ENCODE peak calls at places on chromosomes 1 and 21, in five cellular contexts. One of them, this sample, is unnamed.

GRCh38 chr1:210568631-210569030 is 239.9 kb downstream of the HHAT start:
- DNase-seq in posterior cingulate gyrus: no peak
- DNase-seq in ELR: no peak
- DNase-seq in stimulated activated CD8-positive, alpha-beta memory T cell treated with anti-CD3 and anti-CD28 coated beads, Interleukin-15, amount 100 ng/mL, for 4 hours: no peak
- DNase-seq in GM12892: no peak
- DNase-seq in this sample: no peak

GRCh38 chr1:19435181-19435580 is 50.2 kb downstream of the CAPZB start:
- DNase-seq in posterior cingulate gyrus: no peak
- DNase-seq in ELR: no peak
- DNase-seq in stimulated activated CD8-positive, alpha-beta memory T cell treated with anti-CD3 and anti-CD28 coated beads, Interleukin-15, amount 100 ng/mL, for 4 hours: no peak
- DNase-seq in GM12892: no peak
- DNase-seq in this sample: no peak

GRCh38 chr21:46181436-46181835 is 2.8 kb downstream of the SPATC1L start:
- DNase-seq in stimulated activated CD8-positive, alpha-beta memory T cell treated with anti-CD3 and anti-CD28 coated beads, Interleukin-15, amount 100 ng/mL, for 4 hours: no peak
- DNase-seq in ELR: no peak
- DNase-seq in posterior cingulate gyrus: peak
- DNase-seq in GM12892: no peak
- DNase-seq in this sample: no peak

GRCh38 chr1:155910621-155911121 is 478 bp downstream of the RIT1 start:
- DNase-seq in posterior cingulate gyrus: peak
- DNase-seq in stimulated activated CD8-positive, alpha-beta memory T cell treated with anti-CD3 and anti-CD28 coated beads, Interleukin-15, amount 100 ng/mL, for 4 hours: no peak
- DNase-seq in ELR: peak
- DNase-seq in GM12892: no peak
- DNase-seq in this sample: peak

GRCh38 chr1:226427131-226427530 is 19.2 kb upstream of the PARP1 start:
- DNase-seq in stimulated activated CD8-positive, alpha-beta memory T cell treated with anti-CD3 and anti-CD28 coated beads, Interleukin-15, amount 100 ng/mL, for 4 hours: no peak
- DNase-seq in GM12892: no peak
- DNase-seq in ELR: no peak
- DNase-seq in posterior cingulate gyrus: no peak
- DNase-seq in this sample: no peak

GRCh38 chr1:226875641-226876295 is 5.4 kb downstream of the PSEN2 start:
- DNase-seq in ELR: peak
- DNase-seq in GM12892: no peak
- DNase-seq in posterior cingulate gyrus: no peak
- DNase-seq in stimulated activated CD8-positive, alpha-beta memory T cell treated with anti-CD3 and anti-CD28 coated beads, Interleukin-15, amount 100 ng/mL, for 4 hours: no peak
- DNase-seq in this sample: no peak

GRCh38 chr1:246769306-246769705 is 45.1 kb downstream of the SCCPDH start:
- DNase-seq in GM12892: no peak
- DNase-seq in posterior cingulate gyrus: no peak
- DNase-seq in ELR: peak
- DNase-seq in stimulated activated CD8-positive, alpha-beta memory T cell treated with anti-CD3 and anti-CD28 coated beads, Interleukin-15, amount 100 ng/mL, for 4 hours: no peak
- DNase-seq in this sample: no peak

GRCh38 chr1:21924503-21925005 is 12.6 kb downstream of the HSPG2 start:
- DNase-seq in GM12892: no peak
- DNase-seq in ELR: no peak
- DNase-seq in stimulated activated CD8-positive, alpha-beta memory T cell treated with anti-CD3 and anti-CD28 coated beads, Interleukin-15, amount 100 ng/mL, for 4 hours: no peak
- DNase-seq in posterior cingulate gyrus: no peak
- DNase-seq in this sample: no peak

GRCh38 chr1:156160744-156161181 is 7.4 kb downstream of the SEMA4A start:
- DNase-seq in posterior cingulate gyrus: peak
- DNase-seq in stimulated activated CD8-positive, alpha-beta memory T cell treated with anti-CD3 and anti-CD28 coated beads, Interleukin-15, amount 100 ng/mL, for 4 hours: peak
- DNase-seq in ELR: peak
- DNase-seq in GM12892: no peak
- DNase-seq in this sample: peak

GRCh38 chr1:70895531-70895930 is 152.1 kb downstream of the PTGER3 start:
- DNase-seq in posterior cingulate gyrus: no peak
- DNase-seq in GM12892: no peak
- DNase-seq in stimulated activated CD8-positive, alpha-beta memory T cell treated with anti-CD3 and anti-CD28 coated beads, Interleukin-15, amount 100 ng/mL, for 4 hours: no peak
- DNase-seq in ELR: no peak
- DNase-seq in this sample: no peak

GRCh38 chr1:160548960-160549664 is 26.1 kb upstream of the SLAMF6 start:
- DNase-seq in posterior cingulate gyrus: no peak
- DNase-seq in stimulated activated CD8-positive, alpha-beta memory T cell treated with anti-CD3 and anti-CD28 coated beads, Interleukin-15, amount 100 ng/mL, for 4 hours: no peak
- DNase-seq in ELR: no peak
- DNase-seq in GM12892: peak
- DNase-seq in this sample: no peak

GRCh38 chr1:6025269-6026094 is 20.2 kb upstream of the KCNAB2 start:
- DNase-seq in ELR: peak
- DNase-seq in stimulated activated CD8-positive, alpha-beta memory T cell treated with anti-CD3 and anti-CD28 coated beads, Interleukin-15, amount 100 ng/mL, for 4 hours: no peak
- DNase-seq in GM12892: no peak
- DNase-seq in posterior cingulate gyrus: peak
- DNase-seq in this sample: no peak

GRCh38 chr1:89605692-89606091 is 27.2 kb upstream of the LRRC8C start:
- DNase-seq in GM12892: no peak
- DNase-seq in posterior cingulate gyrus: no peak
- DNase-seq in ELR: peak
- DNase-seq in stimulated activated CD8-positive, alpha-beta memory T cell treated with anti-CD3 and anti-CD28 coated beads, Interleukin-15, amount 100 ng/mL, for 4 hours: no peak
- DNase-seq in this sample: no peak

GRCh38 chr1:185786524-185786923 is 52.3 kb downstream of the HMCN1 start:
- DNase-seq in stimulated activated CD8-positive, alpha-beta memory T cell treated with anti-CD3 and anti-CD28 coated beads, Interleukin-15, amount 100 ng/mL, for 4 hours: no peak
- DNase-seq in posterior cingulate gyrus: no peak
- DNase-seq in ELR: peak
- DNase-seq in GM12892: no peak
- DNase-seq in this sample: no peak

GRCh38 chr1:43729816-43730463 is 22.6 kb downstream of the ST3GAL3 start:
- DNase-seq in GM12892: no peak
- DNase-seq in posterior cingulate gyrus: no peak
- DNase-seq in ELR: no peak
- DNase-seq in stimulated activated CD8-positive, alpha-beta memory T cell treated with anti-CD3 and anti-CD28 coated beads, Interleukin-15, amount 100 ng/mL, for 4 hours: no peak
- DNase-seq in this sample: no peak

GRCh38 chr1:207627496-207627895 is 17.4 kb upstream of the CR1L start:
- DNase-seq in stimulated activated CD8-positive, alpha-beta memory T cell treated with anti-CD3 and anti-CD28 coated beads, Interleukin-15, amount 100 ng/mL, for 4 hours: no peak
- DNase-seq in GM12892: no peak
- DNase-seq in ELR: no peak
- DNase-seq in posterior cingulate gyrus: no peak
- DNase-seq in this sample: no peak